ENCODE peak calls at places on chromosomes 6 and 20, in five cellular contexts. R is left colon; A is LHCN-M2; N is activated CD8-positive, alpha-beta memory T cell treated with anti-CD3 and anti-CD28 coated beads for 4 hours; F is neural crest cell. W is an unnamed sample.

GRCh38 chr6:20069130-20069529 is 143.1 kb downstream of the MBOAT1 start:
- DNase-seq in A (no peak), N (no peak), R (no peak), F (no peak), W (no peak)

GRCh38 chr20:2116170-2116940 is 14.7 kb downstream of the STK35 start:
- DNase-seq in R (no peak), N (no peak), F (no peak), A (no peak), W (no peak)

GRCh38 chr6:166601956-166602355 is 15.5 kb upstream of the RAMACL start:
- DNase-seq in R (no peak), N (no peak), A (no peak), F (no peak), W (no peak)

GRCh38 chr20:26208296-26209091 is 511.8 kb upstream of the ZNF337 start:
- DNase-seq in N (no peak), F (peak), R (no peak), A (peak), W (no peak)

GRCh38 chr6:97280766-97281165 is 2.2 kb downstream of the MMS22L start:
- DNase-seq in F (no peak), A (no peak), N (no peak), R (no peak), W (no peak)

GRCh38 chr20:63457737-63458136 is 14.7 kb downstream of the KCNQ2 start:
- DNase-seq in A (peak), R (no peak), F (no peak), N (no peak), W (no peak)

GRCh38 chr20:8399963-8400362 is 267.9 kb downstream of the PLCB1 start:
- DNase-seq in N (no peak), F (no peak), A (no peak), R (no peak), W (no peak)

GRCh38 chr6:111736005-111736607 is 130.4 kb upstream of the TRAF3IP2 start:
- DNase-seq in N (no peak), A (no peak), F (no peak), R (no peak), W (no peak)

GRCh38 chr20:4855555-4855954 is 133.8 kb downstream of the PRND start:
- DNase-seq in R (no peak), A (no peak), F (no peak), N (no peak), W (no peak)

GRCh38 chr6:73579851-73580246 is 59.0 kb upstream of the EEF1A1 start:
- DNase-seq in N (no peak), R (peak), F (no peak), A (peak), W (no peak)

GRCh38 chr20:32924781-32925180 is 66.1 kb downstream of the EFCAB8 start:
- DNase-seq in F (no peak), N (no peak), A (no peak), R (no peak), W (no peak)

GRCh38 chr6:163635731-163636344 is 221.3 kb downstream of the QKI start:
- DNase-seq in F (no peak), N (no peak), A (no peak), R (no peak), W (no peak)

GRCh38 chr20:31860431-31861345 is 9.6 kb downstream of the DUSP15 start:
- DNase-seq in F (no peak), N (no peak), R (peak), A (no peak), W (no peak)

GRCh38 chr6:25553502-25553901 is 98.5 kb upstream of the SCGN start:
- DNase-seq in F (no peak), N (no peak), A (no peak), R (no peak), W (no peak)

GRCh38 chr6:131946404-131946991 is 4.7 kb downstream of the CCN2 start:
- DNase-seq in F (no peak), R (no peak), A (peak), N (no peak), W (no peak)

GRCh38 chr20:58610811-58611210 is 40.3 kb upstream of the STX16 start:
- DNase-seq in N (no peak), A (no peak), F (no peak), R (no peak), W (no peak)

GRCh38 chr20:33852971-33853813 is 42.0 kb downstream of the CHMP4B start:
- DNase-seq in A (no peak), N (no peak), R (no peak), F (no peak), W (no peak)

W was measured in vagina.